ENCODE peak calls at places on chromosome 21, in five cellular contexts. D, X, R, J and S are unnamed samples.

GRCh38 chr21:37243961-37244360 is 23.2 kb downstream of the VPS26C start:
- DNase-seq in D (no peak), X (no peak), R (no peak), J (no peak), S (no peak)

GRCh38 chr21:35927262-35927661 is 133.1 kb downstream of the SETD4 start:
- DNase-seq in D (no peak), X (no peak), R (no peak), J (no peak), S (no peak)

GRCh38 chr21:29177800-29178199 is 47.4 kb downstream of the MAP3K7CL start:
- DNase-seq in D (no peak), X (no peak), R (no peak), J (no peak), S (no peak)

GRCh38 chr21:34594566-34595234 is 20.2 kb downstream of the RCAN1 start:
- DNase-seq in D (no peak), X (no peak), R (no peak), J (no peak), S (no peak)

GRCh38 chr21:40846566-40847411 is at the start of gene DSCAM:
- DNase-seq in D (no peak), X (no peak), R (no peak), J (no peak), S (no peak)

GRCh38 chr21:29326914-29327554 is 28.3 kb downstream of the BACH1 start:
- DNase-seq in D (no peak), X (no peak), R (no peak), J (no peak), S (no peak)

GRCh38 chr21:24369751-24370150 is 1237.5 kb downstream of the MRPL39 start:
- DNase-seq in D (no peak), X (no peak), R (no peak), J (no peak), S (no peak)

GRCh38 chr21:18549214-18549905 is 145.8 kb upstream of the TMPRSS15 start:
- DNase-seq in D (no peak), X (no peak), R (no peak), J (no peak), S (no peak)

GRCh38 chr21:38990424-38990794 is 184.7 kb downstream of the ETS2 start:
- DNase-seq in D (no peak), X (no peak), R (no peak), J (no peak), S (no peak)

GRCh38 chr21:37687001-37687400 is 229.3 kb downstream of the KCNJ6 start:
- DNase-seq in D (no peak), X (no peak), R (no peak), J (no peak), S (no peak)

GRCh38 chr21:34775793-34776192 is 107.0 kb downstream of the CLIC6 start:
- DNase-seq in D (no peak), X (no peak), R (no peak), J (no peak), S (no peak)

GRCh38 chr21:46159390-46159789 is 4.0 kb upstream of the FTCD start:
- DNase-seq in D (no peak), X (no peak), R (no peak), J (peak), S (no peak)

GRCh38 chr21:46217511-46218196 is 10.9 kb downstream of the LSS start:
- DNase-seq in D (no peak), X (no peak), R (no peak), J (peak), S (no peak)

GRCh38 chr21:42534361-42534900 is 20.8 kb downstream of the SLC37A1 start:
- DNase-seq in D (peak), X (no peak), R (no peak), J (peak), S (no peak)

GRCh38 chr21:35616090-35616489 is 444.2 kb downstream of the SETD4 start:
- DNase-seq in D (no peak), X (peak), R (no peak), J (no peak), S (peak)

GRCh38 chr21:34613679-34614442 is 1.1 kb downstream of the RCAN1 start:
- DNase-seq in D (no peak), X (no peak), R (no peak), J (no peak), S (peak)

GRCh38 chr21:42757826-42758655 is 104.6 kb downstream of the PDE9A start:
- DNase-seq in D (no peak), X (no peak), R (no peak), J (peak), S (no peak)

GRCh38 chr21:41932191-41932575 is 21.6 kb downstream of the C2CD2 start:
- DNase-seq in D (no peak), X (peak), R (no peak), J (no peak), S (peak)

GRCh38 chr21:14491269-14491681 is 54.8 kb downstream of the SAMSN1 start:
- DNase-seq in D (no peak), X (no peak), R (no peak), J (no peak), S (no peak)

GRCh38 chr21:26147535-26147934 is 23.0 kb downstream of the APP start:
- DNase-seq in D (no peak), X (no peak), R (no peak), J (no peak), S (no peak)

GRCh38 chr21:41817228-41817627 is 50.4 kb upstream of the RIPK4 start:
- DNase-seq in D (peak), X (peak), R (peak), J (peak), S (peak)

GRCh38 chr21:36297938-36298572 is 21.9 kb upstream of the MORC3 start:
- DNase-seq in D (peak), X (no peak), R (peak), J (peak), S (peak)

GRCh38 chr21:38438476-38438893 is 59.8 kb downstream of the ERG start:
- DNase-seq in D (peak), X (no peak), R (peak), J (no peak), S (peak)

GRCh38 chr21:42238185-42238934 is 19.4 kb downstream of the ABCG1 start:
- DNase-seq in D (no peak), X (no peak), R (no peak), J (no peak), S (no peak)

GRCh38 chr21:32806810-32807386 is 35.3 kb upstream of the PAXBP1 start:
- DNase-seq in D (no peak), X (no peak), R (no peak), J (no peak), S (no peak)

GRCh38 chr21:25895565-25896205 is 160.9 kb downstream of the GABPA start:
- DNase-seq in D (no peak), X (no peak), R (no peak), J (no peak), S (peak)

GRCh38 chr21:35981514-35982070 is 78.7 kb downstream of the SETD4 start:
- DNase-seq in D (no peak), X (no peak), R (no peak), J (no peak), S (no peak)

GRCh38 chr21:36246080-36246631 is 73.8 kb upstream of the MORC3 start:
- DNase-seq in D (no peak), X (no peak), R (no peak), J (no peak), S (no peak)

GRCh38 chr21:29196021-29196663 is 65.7 kb downstream of the MAP3K7CL start:
- DNase-seq in D (peak), X (no peak), R (no peak), J (no peak), S (peak)

GRCh38 chr21:37460196-37460595 is 93.6 kb downstream of the DYRK1A start:
- DNase-seq in D (no peak), X (no peak), R (no peak), J (no peak), S (no peak)

GRCh38 chr21:42151148-42152074 is 67.5 kb upstream of the ABCG1 start:
- DNase-seq in D (no peak), X (no peak), R (no peak), J (peak), S (no peak)

GRCh38 chr21:35254752-35255138 is 205.6 kb upstream of the RUNX1 start:
- DNase-seq in D (no peak), X (no peak), R (no peak), J (no peak), S (no peak)

GRCh38 chr21:46295996-46296752 is 10.0 kb downstream of the YBEY start:
- DNase-seq in D (peak), X (no peak), R (peak), J (peak), S (peak)

GRCh38 chr21:35814858-35815619 is 245.3 kb downstream of the SETD4 start:
- DNase-seq in D (no peak), X (no peak), R (no peak), J (no peak), S (no peak)

GRCh38 chr21:35044770-35045538 is 4.1 kb downstream of the RUNX1 start:
- DNase-seq in D (no peak), X (no peak), R (no peak), J (no peak), S (no peak)

GRCh38 chr21:39422468-39423241 is 22.9 kb downstream of the LCA5L start:
- DNase-seq in D (no peak), X (no peak), R (no peak), J (no peak), S (no peak)

GRCh38 chr21:36697473-36698159 is 1.3 kb upstream of the SIM2 start:
- DNase-seq in D (no peak), X (no peak), R (no peak), J (no peak), S (no peak)

DNA sequence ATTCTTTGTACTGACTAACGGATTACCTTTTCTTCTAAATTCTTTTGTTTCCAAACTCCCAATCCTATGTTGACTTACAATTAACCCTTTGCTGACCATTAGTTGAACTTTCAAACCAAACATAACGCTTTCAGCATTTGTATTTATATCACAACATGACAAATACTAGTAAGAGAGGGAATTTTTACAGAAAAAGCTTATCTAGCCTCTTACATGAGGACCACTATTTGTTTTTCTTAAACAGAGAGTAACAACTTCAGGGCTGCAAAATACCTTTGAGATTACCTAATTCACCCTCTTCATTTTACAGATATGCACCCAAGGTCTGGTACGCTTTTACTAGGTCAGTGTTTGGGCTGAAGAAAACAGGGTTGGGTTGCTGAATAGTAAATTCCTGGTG is 45.0 kb upstream of the CXADR start:
- DNase-seq in D (no peak), X (no peak), R (no peak), J (no peak), S (no peak)
- H3K4me3 ChIP-seq in D (no peak), X (no peak), R (peak), J (no peak), S (no peak)

GRCh38 chr21:22880573-22880972 is 1882.4 kb downstream of the NCAM2 start:
- DNase-seq in D (no peak), X (no peak), R (no peak), J (no peak), S (no peak)
- H3K4me3 ChIP-seq in D (no peak), X (no peak), R (no peak), J (no peak), S (no peak)

DNA sequence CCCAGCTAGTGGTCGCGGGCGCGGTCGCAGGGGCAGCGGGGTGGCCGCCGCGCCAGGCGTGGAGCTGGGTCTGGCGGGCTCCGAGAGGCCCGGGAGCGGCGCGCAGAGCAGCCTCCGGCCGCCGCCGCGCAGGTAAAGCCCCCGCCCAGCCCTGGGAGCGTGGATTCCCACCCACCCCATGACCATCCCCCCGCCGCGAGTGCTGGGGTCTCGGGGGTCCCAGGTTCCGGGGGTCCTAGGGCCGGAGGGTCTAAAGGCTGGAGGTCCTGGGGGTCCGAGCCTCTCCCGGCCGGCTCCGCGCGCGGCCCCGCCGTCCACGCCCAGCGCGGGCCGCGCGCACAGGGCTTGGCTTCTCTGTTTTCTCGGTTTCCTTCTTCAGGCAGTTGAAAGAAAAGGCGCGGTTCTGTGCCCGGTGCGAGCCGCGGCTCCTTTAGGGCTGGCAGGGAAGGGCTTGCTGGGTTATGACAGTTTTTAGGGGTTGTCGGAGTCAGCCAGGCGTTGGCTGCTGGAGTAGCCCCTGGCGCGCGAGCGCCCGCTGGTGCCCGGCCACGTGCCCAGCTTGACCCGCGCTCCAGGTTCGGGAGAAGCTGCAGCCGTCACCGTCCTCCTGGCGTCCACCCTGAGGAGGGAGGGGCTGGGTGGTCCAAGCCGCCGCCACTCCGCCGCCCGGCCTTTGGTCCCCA is 355 bp downstream of the LRRC3 start:
- DNase-seq in D (no peak), X (no peak), R (peak), J (peak), S (peak)
- H3K4me3 ChIP-seq in D (peak), X (peak), R (peak), J (peak), S (peak)

GRCh38 chr21:27674037-27674436 is 707.1 kb upstream of the ADAMTS5 start:
- DNase-seq in D (no peak), X (peak), R (no peak), J (no peak), S (peak)
- H3K4me3 ChIP-seq in D (no peak), X (no peak), R (no peak), J (no peak), S (no peak)

GRCh38 chr21:16589046-16589445 is 859.3 kb downstream of the USP25 start:
- DNase-seq in D (no peak), X (no peak), R (no peak), J (no peak), S (no peak)
- H3K4me3 ChIP-seq in D (no peak), X (no peak), R (no peak), J (no peak), S (no peak)

GRCh38 chr21:27219068-27219467 is 252.2 kb upstream of the ADAMTS5 start:
- DNase-seq in D (no peak), X (no peak), R (no peak), J (no peak), S (no peak)
- H3K4me3 ChIP-seq in D (no peak), X (no peak), R (no peak), J (no peak), S (no peak)

GRCh38 chr21:31234936-31235335 is 109.1 kb downstream of the TIAM1 start:
- DNase-seq in D (no peak), X (no peak), R (no peak), J (no peak), S (no peak)
- H3K4me3 ChIP-seq in D (no peak), X (no peak), R (no peak), J (no peak), S (no peak)